ENCODE peak calls at places on chromosomes 16 and 17, in four cellular contexts. P is cardiac muscle cell, Q is retinal pigment epithelial cell, L is MM.1S. B is an unnamed sample.

GRCh38 chr16:47631131-47631530 is 170.0 kb downstream of the PHKB start:
- DNase-seq in P (no peak), Q (no peak), L (no peak), B (no peak)

GRCh38 chr16:1260101-1260670 is 4.3 kb downstream of the TPSD1 start:
- DNase-seq in P (no peak), Q (no peak), L (no peak), B (no peak)

GRCh38 chr16:78656887-78657286 is 557.4 kb downstream of the WWOX start:
- DNase-seq in P (no peak), Q (no peak), L (no peak), B (no peak)

GRCh38 chr16:48117217-48118105 is 38.3 kb downstream of the ABCC12 start:
- DNase-seq in P (peak), Q (no peak), L (no peak), B (no peak)

GRCh38 chr17:37300683-37301082 is 75.1 kb upstream of the C17orf78 start:
- DNase-seq in P (no peak), Q (no peak), L (no peak), B (no peak)

GRCh38 chr17:62668091-62668804 is 40.8 kb downstream of the MRC2 start:
- DNase-seq in P (no peak), Q (no peak), L (no peak), B (no peak)

GRCh38 chr16:14109077-14109775 is 38.1 kb downstream of the MRTFB start:
- DNase-seq in P (no peak), Q (no peak), L (no peak), B (no peak)

GRCh38 chr16:57476546-57477410 is 9.5 kb downstream of the DOK4 start:
- DNase-seq in P (peak), Q (no peak), L (no peak), B (no peak)

GRCh38 chr17:18186271-18186982 is 2.8 kb downstream of the ALKBH5 start:
- DNase-seq in P (no peak), Q (no peak), L (no peak), B (peak)

GRCh38 chr17:27224526-27225315 is 69.2 kb upstream of the WSB1 start:
- DNase-seq in P (no peak), Q (no peak), L (no peak), B (peak)

GRCh38 chr17:69466905-69467630 is 52.6 kb downstream of the MAP2K6 start:
- DNase-seq in P (no peak), Q (no peak), L (no peak), B (peak)

GRCh38 chr17:28380572-28380907 is 9.0 kb downstream of the SARM1 start:
- DNase-seq in P (no peak), Q (no peak), L (no peak), B (no peak)

GRCh38 chr16:71927383-71927782 is 32.1 kb downstream of the IST1 start:
- DNase-seq in P (peak), Q (peak), L (no peak), B (peak)

GRCh38 chr16:68319185-68319908 is 8.5 kb downstream of the PRMT7 start:
- DNase-seq in P (no peak), Q (no peak), L (no peak), B (no peak)

GRCh38 chr16:29009050-29009837 is 24.4 kb downstream of the LAT start:
- DNase-seq in P (no peak), Q (no peak), L (no peak), B (no peak)

DNA sequence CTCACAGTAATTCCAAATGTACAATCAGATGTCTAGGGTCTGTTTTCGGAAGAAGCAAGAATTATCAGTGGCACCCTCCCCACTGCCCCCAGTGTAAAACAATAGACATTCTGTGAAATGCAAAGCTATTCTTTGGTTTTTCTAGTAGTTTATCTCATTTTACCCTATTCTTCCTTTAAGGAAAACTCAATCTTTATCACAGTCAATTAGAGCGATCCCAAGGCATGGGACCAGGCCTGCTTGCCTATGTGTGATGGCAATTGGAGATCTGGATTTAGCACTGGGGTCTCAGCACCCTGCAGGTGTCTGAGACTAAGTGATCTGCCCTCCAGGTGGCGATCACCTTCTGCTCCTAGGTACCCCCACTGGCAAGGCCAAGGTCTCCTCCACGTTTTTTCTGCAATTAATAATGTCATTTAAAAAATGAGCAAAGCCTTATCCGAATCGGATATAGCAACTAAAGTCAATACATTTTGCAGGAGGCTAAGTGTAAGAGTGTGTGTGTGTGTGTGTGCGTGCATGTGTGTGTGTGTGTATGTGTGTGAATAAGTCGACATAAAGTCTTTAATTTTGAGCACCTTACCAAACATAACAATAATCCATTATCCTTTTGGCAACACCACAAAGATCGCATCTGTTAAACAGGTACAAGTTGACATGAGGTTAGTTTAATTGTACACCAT is 59.7 kb downstream of the HLF start:
- DNase-seq in P (no peak), Q (no peak), L (no peak), B (no peak)
- H3K4me3 ChIP-seq in P (no peak), Q (no peak), L (no peak), B (no peak)

GRCh38 chr17:81906476-81907218 is 4.6 kb downstream of the PCYT2 start:
- DNase-seq in P (no peak), Q (no peak), L (no peak), B (no peak)

GRCh38 chr17:81905993-81906392 is 4.0 kb downstream of the NPB start:
- DNase-seq in P (no peak), Q (no peak), L (no peak), B (no peak)

GRCh38 chr17:81909231-81909630 is 2.0 kb downstream of the PCYT2 start:
- DNase-seq in P (no peak), Q (no peak), L (no peak), B (no peak)

GRCh38 chr17:81908793-81909192 is 2.4 kb downstream of the PCYT2 start:
- DNase-seq in P (no peak), Q (no peak), L (no peak), B (no peak)

GRCh38 chr17:81907219-81908145 is 3.7 kb downstream of the PCYT2 start:
- DNase-seq in P (no peak), Q (no peak), L (no peak), B (no peak)
- TF ChIP-seq CTCF in P (no peak), Q (no peak), L (peak), B (peak)

DNA sequence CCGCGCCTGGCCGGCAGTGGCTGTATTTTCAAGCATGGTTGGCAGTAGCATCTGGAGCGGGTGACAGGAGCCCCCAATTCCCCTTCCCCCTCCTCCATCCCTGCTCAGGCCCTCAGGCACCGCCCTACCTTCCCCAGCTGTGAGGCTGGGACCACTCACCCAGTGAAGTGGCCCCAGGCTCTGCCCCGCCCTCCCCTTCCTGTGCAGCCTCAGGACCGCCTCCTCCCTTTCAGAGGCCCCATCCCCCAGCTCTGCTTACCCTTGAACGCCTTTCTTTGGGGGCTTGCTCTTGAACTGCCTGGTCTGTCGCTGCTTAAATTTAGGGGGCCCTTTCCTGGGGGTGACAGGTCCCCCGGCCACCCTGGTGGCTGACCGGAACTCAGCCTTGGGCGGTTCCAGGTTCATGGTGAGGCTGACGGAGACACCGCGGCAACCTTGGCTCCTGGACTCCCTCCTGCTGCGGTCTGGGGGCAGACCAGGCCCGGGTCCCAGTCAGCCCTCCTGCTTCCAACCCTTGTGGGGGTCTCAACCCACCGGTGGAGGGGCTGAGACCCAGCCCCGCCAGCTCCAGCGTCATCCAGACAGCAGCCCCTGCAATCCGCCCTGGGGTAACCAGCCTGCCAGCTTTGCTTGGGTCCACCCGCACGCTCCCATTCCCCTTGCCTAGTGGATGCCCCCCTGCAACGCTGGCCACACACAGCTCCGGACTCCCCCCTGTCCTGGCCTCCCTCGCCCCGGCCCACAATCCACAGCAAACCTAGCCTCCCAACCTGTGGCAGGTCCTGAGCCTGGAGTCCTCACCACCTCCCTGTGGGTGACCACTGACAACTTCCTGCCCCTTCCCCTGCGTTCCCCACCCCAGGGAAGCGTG is 3.2 kb downstream of the PDE6G start:
- DNase-seq in P (no peak), Q (no peak), L (no peak), B (no peak)
- H3K4me3 ChIP-seq in P (no peak), Q (peak), L (no peak), B (no peak)

DNA sequence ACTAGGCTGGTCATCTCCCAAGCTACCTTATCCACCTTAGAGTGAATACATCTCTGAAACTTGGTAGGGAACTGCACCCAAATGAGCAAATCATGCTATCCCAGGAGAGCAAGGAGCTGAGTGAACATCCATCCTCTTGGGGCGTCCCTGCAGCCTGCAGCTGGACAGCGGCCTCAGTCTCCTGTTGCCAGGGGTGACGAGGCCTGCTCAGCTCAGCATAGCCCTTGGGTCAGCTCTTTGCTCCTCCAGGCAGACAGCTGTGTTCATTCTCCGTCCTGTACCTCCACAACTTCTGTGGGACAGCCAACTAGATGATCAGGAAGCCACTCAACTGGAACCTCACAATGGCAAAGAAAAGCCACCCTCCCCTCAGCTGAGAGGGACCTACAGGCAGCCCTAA is 111.9 kb downstream of the SOCS1 start:
- DNase-seq in P (no peak), Q (no peak), L (no peak), B (no peak)
- TF ChIP-seq CTCF in P (no peak), Q (no peak), L (no peak), B (no peak)

DNA sequence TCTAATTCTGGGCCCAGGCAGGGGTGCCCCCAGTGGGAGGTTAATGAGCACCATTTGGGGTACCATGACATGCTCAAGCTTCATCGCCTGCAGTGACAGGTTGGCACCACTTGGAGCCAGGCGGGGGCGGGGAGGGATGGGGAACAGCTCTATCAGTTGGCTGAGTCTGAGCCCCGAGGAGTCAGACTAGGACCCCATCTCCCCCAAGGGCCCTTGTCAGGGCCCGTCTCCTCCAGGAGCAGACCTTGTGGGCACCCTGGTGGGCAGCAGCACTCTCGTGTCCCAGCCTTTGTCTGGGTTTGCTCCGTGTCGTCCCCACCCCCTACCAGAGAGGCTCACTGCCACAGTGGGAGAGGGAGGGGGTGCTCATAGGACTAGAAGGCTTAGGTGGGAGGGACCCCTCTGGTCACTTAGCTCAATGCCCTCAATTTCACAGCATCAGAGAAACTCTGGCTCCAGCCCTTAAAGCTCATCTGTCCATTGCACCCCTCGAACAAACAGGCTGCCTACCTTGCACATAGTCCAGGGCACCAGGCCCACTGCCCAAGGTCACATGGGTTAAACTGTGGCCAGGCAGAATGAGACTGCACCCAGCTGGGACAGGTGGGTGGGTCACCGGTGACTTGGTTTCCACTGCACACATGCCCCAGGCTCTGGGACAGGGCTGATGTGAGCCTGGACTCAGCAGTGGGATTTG is 4.1 kb downstream of the PPP1R9B start:
- DNase-seq in P (no peak), Q (no peak), L (no peak), B (no peak)
- H3K4me3 ChIP-seq in P (no peak), Q (no peak), L (no peak), B (peak)

GRCh38 chr17:49515196-49515770 is 20.2 kb downstream of the NGFR start:
- DNase-seq in P (peak), Q (peak), L (peak), B (peak)
- TF ChIP-seq CTCF in P (peak), Q (peak), L (no peak), B (peak)

GRCh38 chr16:87965973-87966667 is 14.9 kb downstream of the BANP start:
- DNase-seq in P (no peak), Q (no peak), L (no peak), B (no peak)

GRCh38 chr16:87965417-87965816 is 14.2 kb downstream of the BANP start:
- DNase-seq in P (no peak), Q (no peak), L (no peak), B (no peak)

GRCh38 chr16:87964049-87964448 is 12.8 kb downstream of the BANP start:
- DNase-seq in P (no peak), Q (no peak), L (no peak), B (no peak)

GRCh38 chr16:87968541-87968940 is 17.3 kb downstream of the BANP start:
- DNase-seq in P (no peak), Q (no peak), L (no peak), B (peak)

DNA sequence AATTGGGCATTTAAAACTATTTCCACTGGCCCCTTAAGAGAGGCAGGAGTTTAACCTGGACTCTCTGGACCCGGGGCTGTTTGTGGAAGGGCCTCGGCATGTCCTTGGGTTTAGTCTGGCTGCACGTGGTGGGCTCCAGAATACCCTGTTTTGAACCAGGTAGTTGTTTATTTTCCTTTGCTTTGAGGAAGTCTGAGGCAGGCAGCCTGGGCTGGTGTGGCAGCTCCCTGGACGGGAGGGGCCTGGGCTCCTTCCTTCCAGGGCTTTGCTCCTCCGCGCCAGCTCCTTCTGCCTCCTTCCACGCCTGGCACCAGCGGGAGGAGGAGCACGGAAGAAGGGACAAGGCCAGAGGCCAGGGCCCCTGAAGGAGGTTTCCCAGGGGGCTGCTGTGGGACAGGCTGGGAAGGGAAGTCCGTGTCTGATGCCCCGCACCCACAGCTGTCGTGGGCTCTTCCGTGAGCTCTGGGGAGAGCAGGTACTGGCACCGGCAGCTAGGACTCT is 15.5 kb downstream of the BANP start:
- DNase-seq in P (no peak), Q (no peak), L (no peak), B (no peak)
- H3K4me3 ChIP-seq in P (no peak), Q (peak), L (no peak), B (peak)

GRCh38 chr16:82011199-82011641 is at the start of gene SDR42E1:
- DNase-seq in P (no peak), Q (no peak), L (peak), B (no peak)

GRCh38 chr16:82020051-82020450 is 8.8 kb upstream of the SDR42E1 start:
- DNase-seq in P (no peak), Q (no peak), L (no peak), B (no peak)

GRCh38 chr16:82016964-82017363 is 5.7 kb upstream of the SDR42E1 start:
- DNase-seq in P (no peak), Q (no peak), L (no peak), B (peak)

GRCh38 chr16:82010649-82011048 is 621 bp downstream of the SDR42E1 start:
- DNase-seq in P (no peak), Q (no peak), L (peak), B (no peak)

GRCh38 chr16:82016268-82016667 is 5.0 kb upstream of the SDR42E1 start:
- DNase-seq in P (no peak), Q (no peak), L (peak), B (peak)
- TF ChIP-seq CTCF in P (peak), Q (peak), L (peak), B (no peak)

GRCh38 chr17:79797492-79798295 is 817 bp upstream of the CBX8 start:
- DNase-seq in P (no peak), Q (no peak), L (peak), B (no peak)
- H3K4me3 ChIP-seq in P (peak), Q (peak), L (peak), B (peak)

DNA sequence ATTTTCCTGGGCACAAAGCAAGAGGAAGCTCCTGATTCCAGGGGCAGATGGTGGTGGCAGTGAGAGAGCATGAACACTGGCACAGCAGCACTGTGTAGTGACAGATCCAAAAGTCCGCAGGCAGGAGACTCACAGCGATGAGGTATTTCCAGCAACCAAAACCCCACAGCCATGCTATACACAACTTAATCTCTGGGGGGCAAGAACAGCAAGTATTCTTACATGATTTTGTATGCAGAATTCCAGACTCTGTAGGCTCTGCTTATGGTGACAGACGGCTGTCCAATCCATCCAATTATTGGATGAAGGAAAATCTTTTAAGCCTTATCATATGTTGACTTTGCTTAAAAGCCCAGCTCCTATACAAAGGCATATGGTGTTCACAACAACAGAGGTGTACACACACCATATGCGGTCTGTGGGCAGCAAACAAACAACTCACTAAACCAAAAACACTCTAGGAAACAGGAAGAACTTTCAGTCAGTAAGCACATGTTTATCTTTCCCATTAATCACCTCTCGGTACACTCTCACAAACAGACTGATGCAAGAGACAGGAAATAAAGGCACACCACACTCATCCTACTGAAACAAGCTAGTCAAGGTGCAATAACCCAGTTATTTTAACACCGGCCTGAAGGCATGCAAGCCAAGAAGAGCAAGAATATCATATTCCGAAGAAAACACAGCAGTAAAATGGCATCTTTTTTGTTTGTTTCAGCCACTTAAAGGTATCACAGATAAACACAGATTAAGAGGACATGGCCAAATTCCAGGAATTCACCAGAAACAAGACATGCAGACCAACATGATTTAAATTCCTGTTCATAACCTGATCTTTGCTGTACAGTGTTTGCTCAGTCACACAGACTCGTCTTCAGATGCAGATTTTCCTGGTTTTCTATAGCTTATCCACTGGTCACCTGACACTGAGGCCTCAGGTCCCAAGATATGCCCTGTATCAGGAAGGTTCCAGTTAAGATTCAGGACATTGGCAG is 47.8 kb downstream of the ERN1 start:
- DNase-seq in P (no peak), Q (no peak), L (peak), B (peak)
- TF ChIP-seq CTCF in P (no peak), Q (no peak), L (no peak), B (no peak)